ENCODE peak calls at places on chromosomes 4 and X, in ten cellular contexts. K is fibroblast of lung; I is activated CD8-positive, alpha-beta T cell treated with anti-CD3 and anti-CD28 coated beads for 36 hours; E is progenitor cell of endocrine pancreas; S is A549; F is choroid plexus epithelial cell; P is dorsolateral prefrontal cortex; B is SK-N-SH; H is right lobe of liver; R is esophagus squamous epithelium. X is an unnamed sample.
A peak's percentile ranks its signal among the peaks of the same experiment; 100 is the strongest.

GRCh38 chr4:94660614-94661013 is 97.1 kb upstream of the BMPR1B start:
- DNase-seq in K (no peak), I (no peak), E (no peak), S (no peak), F (no peak), P (no peak), B (no peak), H (no peak), R (no peak), X (no peak)

GRCh38 chr4:154928640-154929257 is 147.7 kb downstream of the RBM46 start:
- DNase-seq in K (peak; percentile 10), I (peak; percentile 1), E (no peak), S (peak; percentile 45), F (peak; percentile 55), P (no peak), B (peak; percentile 31), H (no peak), R (no peak), X (no peak)

GRCh38 chrX:119521246-119521645 is 44.0 kb downstream of the STEEP1 start:
- DNase-seq in K (no peak), I (no peak), E (no peak), S (no peak), F (no peak), P (no peak), B (no peak), H (no peak), R (no peak), X (no peak)

GRCh38 chr4:150012851-150013360 is 65.3 kb upstream of the DCLK2 start:
- DNase-seq in K (no peak), I (no peak), E (no peak), S (no peak), F (no peak), P (no peak), B (no peak), H (no peak), R (no peak), X (no peak)

GRCh38 chr4:166169111-166169510 is 296.1 kb downstream of the TLL1 start:
- DNase-seq in K (no peak), I (peak; percentile 2), E (no peak), S (peak; percentile 26), F (peak; percentile 30), P (no peak), B (no peak), H (no peak), R (no peak), X (peak; percentile 2)

GRCh38 chr4:13151178-13151577 is 333.0 kb downstream of the RAB28 start:
- DNase-seq in K (no peak), I (no peak), E (no peak), S (no peak), F (no peak), P (no peak), B (no peak), H (no peak), R (no peak), X (no peak)

GRCh38 chrX:72630185-72630584 is 57.5 kb upstream of the HDAC8 start:
- DNase-seq in K (no peak), I (no peak), E (no peak), S (no peak), F (no peak), P (no peak), B (no peak), H (no peak), R (no peak), X (no peak)

GRCh38 chr4:123547167-123547817 is 150.7 kb downstream of the SPRY1 start:
- DNase-seq in K (no peak), I (no peak), E (peak; percentile 56), S (no peak), F (no peak), P (no peak), B (no peak), H (no peak), R (no peak), X (no peak)

GRCh38 chr4:96602661-96603060 is 762.8 kb downstream of the PDHA2 start:
- DNase-seq in K (peak; percentile 39), I (no peak), E (no peak), S (no peak), F (peak; percentile 31), P (no peak), B (no peak), H (no peak), R (no peak), X (no peak)

GRCh38 chr4:168585168-168586091 is 88.6 kb downstream of the PALLD start:
- DNase-seq in K (peak; percentile 78), I (peak; percentile 59), E (peak; percentile 33), S (peak; percentile 82), F (peak; percentile 91), P (peak; percentile 61), B (peak; percentile 60), H (peak; percentile 65), R (no peak), X (peak; percentile 25)

GRCh38 chr4:73777612-73778011 is 37.2 kb downstream of the CXCL8 start:
- DNase-seq in K (peak; percentile 34), I (no peak), E (no peak), S (no peak), F (peak; percentile 65), P (no peak), B (no peak), H (no peak), R (no peak), X (no peak)

GRCh38 chr4:173507471-173508385 is 22.3 kb downstream of the HAND2 start:
- DNase-seq in K (no peak), I (no peak), E (peak; percentile 9), S (no peak), F (no peak), P (no peak), B (peak; percentile 83), H (no peak), R (no peak), X (no peak)

GRCh38 chr4:11338990-11339782 is 89.5 kb downstream of the HS3ST1 start:
- DNase-seq in K (no peak), I (no peak), E (no peak), S (no peak), F (no peak), P (no peak), B (no peak), H (no peak), R (no peak), X (no peak)

GRCh38 chr4:61740950-61741638 is 541.0 kb downstream of the ADGRL3 start:
- DNase-seq in K (peak; percentile 7), I (no peak), E (no peak), S (no peak), F (peak; percentile 55), P (peak; percentile 58), B (no peak), H (no peak), R (no peak), X (no peak)
- TF ChIP-seq CTCF in K (no peak), I (no peak), E (no peak), S (no peak), F (peak; percentile 52), P (peak; percentile 36), B (no peak), H (no peak), R (no peak), X (no peak)

DNA sequence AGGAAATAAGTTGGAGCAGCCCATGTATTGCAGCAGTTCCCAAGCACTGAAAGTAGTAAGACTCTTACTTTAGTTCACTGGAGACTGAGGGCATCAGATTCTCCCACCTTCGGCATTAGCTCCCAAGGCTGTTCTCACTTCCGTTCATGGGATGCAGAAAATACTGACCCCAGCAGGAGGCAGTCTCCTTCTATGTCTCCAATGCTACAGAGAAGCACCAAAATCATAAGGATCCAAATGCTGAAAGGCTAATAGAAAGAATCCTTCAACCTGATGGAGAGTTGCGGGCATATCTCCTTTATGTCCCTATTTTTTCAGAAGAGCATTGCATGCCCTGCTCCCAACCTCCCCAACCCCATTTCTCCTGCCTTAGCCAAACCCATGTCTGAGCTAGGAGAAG is 32.4 kb downstream of the ADH7 start:
- DNase-seq in K (no peak), I (no peak), E (no peak), S (no peak), F (no peak), P (no peak), B (no peak), H (no peak), R (no peak), X (no peak)
- TF ChIP-seq CTCF in K (no peak), I (no peak), E (no peak), S (no peak), F (peak; percentile 16), P (no peak), B (no peak), H (no peak), R (no peak), X (no peak)

DNA sequence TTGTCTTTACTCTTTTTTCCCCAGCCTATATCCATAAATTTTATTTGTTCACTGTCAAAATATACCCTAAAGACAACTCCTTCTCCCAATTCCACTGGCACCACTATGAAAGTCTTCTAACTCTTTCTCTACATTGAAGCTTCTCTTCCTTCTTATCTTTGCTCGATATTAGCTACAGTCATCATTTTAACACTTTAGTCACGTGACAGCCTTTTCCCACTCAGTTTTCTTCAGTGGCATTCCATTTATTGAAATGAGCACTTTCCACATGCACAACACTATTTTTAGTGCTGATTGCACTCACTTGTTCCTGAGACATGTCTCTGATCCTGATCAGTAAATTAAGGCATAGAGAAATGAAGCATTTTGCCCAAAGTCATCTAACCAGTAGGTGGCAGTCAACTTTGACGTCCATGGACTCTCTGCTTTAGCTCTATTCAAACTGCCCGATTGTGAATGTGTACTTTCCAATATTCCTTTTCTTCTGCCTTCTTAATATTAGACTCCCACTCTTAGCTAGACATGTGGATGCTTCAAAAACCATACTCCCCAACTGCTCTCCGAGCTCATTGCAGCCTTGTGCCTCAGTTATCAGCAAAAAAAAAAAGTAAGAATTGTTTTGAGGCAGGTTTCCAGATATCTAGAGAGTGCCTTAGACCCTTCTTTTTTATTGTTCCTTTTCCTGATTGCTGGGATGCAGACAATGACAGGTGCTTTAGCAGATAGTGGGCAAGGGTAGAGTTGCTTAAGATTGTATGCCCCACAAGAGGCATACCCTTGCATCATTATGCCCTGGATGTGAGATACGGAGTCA is 394.4 kb upstream of the ADGRL3 start:
- DNase-seq in K (peak; percentile 27), I (no peak), E (no peak), S (peak; percentile 18), F (peak; percentile 75), P (no peak), B (peak; percentile 9), H (no peak), R (no peak), X (peak; percentile 3)
- TF ChIP-seq CTCF in K (peak; percentile 47), I (no peak), E (peak; percentile 68), S (no peak), F (peak; percentile 84), P (peak; percentile 64), B (peak; percentile 56), H (peak; percentile 35), R (peak; percentile 39), X (peak; percentile 33)

GRCh38 chrX:77415161-77415560 is 32.0 kb upstream of the FGF16 start:
- DNase-seq in K (no peak), I (no peak), E (no peak), S (no peak), F (no peak), P (no peak), B (no peak), H (no peak), R (no peak), X (no peak)
- TF ChIP-seq CTCF in K (no peak), I (no peak), E (no peak), S (peak; percentile 13), F (peak; percentile 48), P (no peak), B (peak; percentile 53), H (no peak), R (no peak), X (no peak)